ENCODE peak calls at places on chromosomes 11 and 22, in nine cellular contexts. R is activated CD8-positive, alpha-beta memory T cell treated with anti-CD3 and anti-CD28 coated beads for 4 hours; E is activated naive CD4-positive, alpha-beta T cell treated with anti-CD3 and anti-CD28 coated beads, Interleukin-2, amount 50 U/mL, for 16 hours; C is HFF-Myc; M is fibroblast of mammary gland; F is cardiac fibroblast; U is midbrain; A is activated CD4-positive, CD25-positive, alpha-beta regulatory T cell; Q is OCI-M1. Z is an unnamed sample.

GRCh38 chr22:24418786-24419479 is 8.5 kb upstream of the ADORA2A start:
- DNase-seq in R (no peak), E (no peak), C (no peak), M (no peak), F (no peak), U (no peak), A (no peak), Q (no peak), Z (no peak)

GRCh38 chr11:124285610-124286344 is 28.0 kb downstream of the OR8D1 start:
- DNase-seq in R (no peak), E (no peak), C (no peak), M (peak; percentile 84), F (peak; percentile 75), U (no peak), A (no peak), Q (no peak), Z (peak; percentile 59)

GRCh38 chr22:39490966-39491680 is 11.0 kb upstream of the MIEF1 start:
- DNase-seq in R (no peak), E (no peak), C (no peak), M (no peak), F (no peak), U (no peak), A (no peak), Q (no peak), Z (no peak)

GRCh38 chr11:22730319-22730718 is 63.9 kb downstream of the GAS2 start:
- DNase-seq in R (no peak), E (no peak), C (no peak), M (peak; percentile 1), F (peak; percentile 15), U (no peak), A (no peak), Q (peak; percentile 53), Z (no peak)

GRCh38 chr11:122170815-122171475 is 54.9 kb upstream of the BLID start:
- DNase-seq in R (no peak), E (no peak), C (no peak), M (peak; percentile 97), F (no peak), U (no peak), A (no peak), Q (no peak), Z (peak; percentile 56)

GRCh38 chr11:8832571-8833260 is 78.3 kb upstream of the AKIP1 start:
- DNase-seq in R (no peak), E (no peak), C (peak; percentile 97), M (peak; percentile 74), F (peak; percentile 74), U (no peak), A (no peak), Q (peak; percentile 33), Z (peak; percentile 66)

GRCh38 chr11:106446961-106447360 is 369.5 kb downstream of the AASDHPPT start:
- DNase-seq in R (no peak), E (no peak), C (no peak), M (no peak), F (no peak), U (no peak), A (no peak), Q (no peak), Z (no peak)

GRCh38 chr11:96338910-96339703 is 3.9 kb downstream of the MAML2 start:
- DNase-seq in R (no peak), E (peak; percentile 15), C (no peak), M (peak; percentile 78), F (peak; percentile 76), U (peak; percentile 83), A (no peak), Q (peak; percentile 49), Z (no peak)

GRCh38 chr22:39661842-39662676 is 91.5 kb downstream of the CACNA1I start:
- DNase-seq in R (peak; percentile 38), E (peak; percentile 80), C (no peak), M (no peak), F (no peak), U (no peak), A (peak; percentile 39), Q (no peak), Z (no peak)

GRCh38 chr11:69166186-69167115 is 10.7 kb downstream of the SMIM38 start:
- DNase-seq in R (no peak), E (peak; percentile 62), C (peak; percentile 61), M (peak; percentile 75), F (peak; percentile 72), U (no peak), A (peak; percentile 23), Q (peak; percentile 91), Z (peak; percentile 71)

GRCh38 chr11:42249401-42249800 is 789.9 kb upstream of the LRRC4C start:
- DNase-seq in R (no peak), E (no peak), C (no peak), M (no peak), F (peak; percentile 49), U (no peak), A (no peak), Q (no peak), Z (no peak)

Z was measured in AG04450.